ENCODE peak calls at places on chromosomes 5 and 9, in four cellular contexts. Y is type B pancreatic cell; S is HTR-8/SVneo; F is stimulated activated naive B cell treated with anti-CD40 and anti-IgM and Interleukin-4, amounts not matched to agents 10 μg/mL and 1 μg/mL and 100 μg/mL, for 72 hours. L is an unnamed sample.

GRCh38 chr5:78320461-78320860 is 26.0 kb upstream of the AP3B1 start:
- DNase-seq in Y (no peak), S (peak), F (no peak), L (no peak)

GRCh38 chr5:126119894-126120442 is 303.2 kb upstream of the GRAMD2B start:
- DNase-seq in Y (no peak), S (no peak), F (no peak), L (no peak)

GRCh38 chr5:143887302-143887638 is 75.3 kb downstream of the HMHB1 start:
- DNase-seq in Y (no peak), S (peak), F (no peak), L (no peak)

GRCh38 chr5:76500633-76501393 is 97.7 kb downstream of the IQGAP2 start:
- DNase-seq in Y (no peak), S (no peak), F (no peak), L (no peak)

GRCh38 chr5:84622485-84622884 is 237.8 kb upstream of the EDIL3 start:
- DNase-seq in Y (no peak), S (no peak), F (no peak), L (no peak)

GRCh38 chr9:33778700-33779351 is 16.5 kb upstream of the PRSS3 start:
- DNase-seq in Y (no peak), S (peak), F (peak), L (no peak)

GRCh38 chr9:88950341-88951141 is 40.7 kb upstream of the S1PR3 start:
- DNase-seq in Y (no peak), S (no peak), F (no peak), L (no peak)

GRCh38 chr9:36213989-36214388 is 23.3 kb downstream of the CLTA start:
- DNase-seq in Y (no peak), S (no peak), F (no peak), L (no peak)

GRCh38 chr5:113278976-113279375 is 155.8 kb downstream of the TSSK1B start:
- DNase-seq in Y (no peak), S (no peak), F (no peak), L (no peak)

GRCh38 chr5:137035480-137035878 is 463.6 kb downstream of the SPOCK1 start:
- DNase-seq in Y (no peak), S (no peak), F (no peak), L (no peak)

GRCh38 chr9:70578720-70579119 is 164.3 kb upstream of the KLF9 start:
- DNase-seq in Y (no peak), S (no peak), F (no peak), L (no peak)

GRCh38 chr5:107782770-107783169 is 112.0 kb upstream of the EFNA5 start:
- DNase-seq in Y (no peak), S (no peak), F (no peak), L (no peak)

GRCh38 chr5:13508559-13508958 is 435.9 kb downstream of the DNAH5 start:
- DNase-seq in Y (no peak), S (no peak), F (no peak), L (no peak)

GRCh38 chr9:92790542-92791527 is 26.2 kb upstream of the BICD2 start:
- DNase-seq in Y (no peak), S (peak), F (peak), L (no peak)

GRCh38 chr5:39877479-39877878 is 452.7 kb upstream of the DAB2 start:
- DNase-seq in Y (no peak), S (no peak), F (no peak), L (no peak)

GRCh38 chr9:98078895-98079294 is 22.4 kb downstream of the NANS start:
- DNase-seq in Y (no peak), S (no peak), F (no peak), L (no peak)

GRCh38 chr9:130361873-130362362 is 82.8 kb upstream of the ASS1 start:
- DNase-seq in Y (no peak), S (no peak), F (no peak), L (no peak)

GRCh38 chr5:179588166-179588565 is 35.3 kb downstream of the HNRNPH1 start:
- DNase-seq in Y (no peak), S (no peak), F (no peak), L (no peak)

GRCh38 chr5:34660444-34660843 is 4.3 kb downstream of the RAI14 start:
- DNase-seq in Y (no peak), S (no peak), F (no peak), L (no peak)

GRCh38 chr9:137381501-137382443 is 41.2 kb downstream of the EXD3 start:
- DNase-seq in Y (no peak), S (no peak), F (no peak), L (peak)

GRCh38 chr9:4510546-4511322 is 20.5 kb downstream of the SLC1A1 start:
- DNase-seq in Y (no peak), S (no peak), F (no peak), L (no peak)

GRCh38 chr9:29514336-29514735 is 1941.1 kb upstream of the C9orf72 start:
- DNase-seq in Y (no peak), S (no peak), F (no peak), L (peak)

GRCh38 chr9:21931428-21931827 is 62.8 kb downstream of the CDKN2A start:
- DNase-seq in Y (no peak), S (no peak), F (no peak), L (no peak)

GRCh38 chr5:74534397-74535129 is 106.0 kb downstream of the ENC1 start:
- DNase-seq in Y (no peak), S (no peak), F (no peak), L (no peak)

GRCh38 chr5:87121315-87122170 is 146.1 kb upstream of the RASA1 start:
- DNase-seq in Y (no peak), S (peak), F (peak), L (no peak)

GRCh38 chr9:89367726-89368437 is 49.6 kb downstream of the SECISBP2 start:
- DNase-seq in Y (no peak), S (no peak), F (no peak), L (no peak)